ENCODE peak calls at places on chromosomes 3 and 15, in ten cellular contexts. Y is HCT116; X is T47D; I is Kasumi-1; H is stimulated activated CD8-positive, alpha-beta memory T cell treated with anti-CD3 and anti-CD28 coated beads, Interleukin-7, amount 100 ng/mL, for 1 hour; Q is left ventricle myocardium superior; L is KBM-7; J is amniotic stem cell; T is activated CD8-positive, alpha-beta memory T cell treated with anti-CD3 and anti-CD28 coated beads for 48 hours; N is ACHN. R is an unnamed sample.

GRCh38 chr15:48459571-48460461 is 128.6 kb downstream of the DUT start:
- DNase-seq in H (no peak), Y (peak), L (no peak), X (no peak), Q (no peak), N (no peak), T (no peak), J (no peak), I (no peak), R (no peak)

GRCh38 chr3:195302436-195302835 is 31.5 kb upstream of the XXYLT1 start:
- DNase-seq in I (no peak), Y (no peak), T (no peak), J (no peak), L (no peak), Q (no peak), H (no peak), X (no peak), N (no peak), R (no peak)

GRCh38 chr3:99895106-99895705 is 77.5 kb downstream of the CMSS1 start:
- DNase-seq in N (no peak), H (no peak), T (no peak), I (peak), L (peak), Q (no peak), J (no peak), X (no peak), Y (no peak), R (no peak)

GRCh38 chr3:168322941-168323340 is 227.2 kb upstream of the GOLIM4 start:
- DNase-seq in Q (no peak), I (no peak), J (no peak), H (no peak), X (no peak), N (no peak), Y (no peak), T (no peak), L (no peak), R (no peak)

GRCh38 chr15:42133892-42134502 is 22.4 kb downstream of the PLA2G4F start:
- DNase-seq in Q (peak), N (peak), L (peak), H (no peak), X (peak), Y (peak), T (peak), J (no peak), I (peak), R (no peak)

GRCh38 chr3:49657208-49657915 is 16.8 kb upstream of the APEH start:
- DNase-seq in N (no peak), L (no peak), Q (no peak), X (no peak), I (no peak), T (no peak), J (no peak), H (no peak), Y (no peak), R (no peak)

GRCh38 chr15:47376190-47376589 is 341.1 kb upstream of the SEMA6D start:
- DNase-seq in Q (no peak), H (no peak), T (no peak), I (peak), N (no peak), Y (no peak), J (no peak), L (no peak), X (no peak), R (no peak)

GRCh38 chr15:87736921-87737389 is 519.6 kb downstream of the NTRK3 start:
- DNase-seq in I (no peak), J (no peak), Q (no peak), Y (no peak), T (no peak), X (no peak), H (no peak), N (no peak), L (no peak), R (no peak)

GRCh38 chr3:185716436-185717090 is 108.3 kb downstream of the IGF2BP2 start:
- DNase-seq in N (no peak), I (no peak), Y (no peak), X (no peak), Q (no peak), L (no peak), H (no peak), J (no peak), T (no peak), R (no peak)

GRCh38 chr3:105836533-105836932 is 32.3 kb downstream of the CBLB start:
- DNase-seq in T (no peak), Y (no peak), H (no peak), L (no peak), N (no peak), X (no peak), Q (no peak), I (no peak), J (peak), R (peak)

GRCh38 chr3:188052229-188052965 is 101.6 kb upstream of the LPP start:
- DNase-seq in T (no peak), N (no peak), X (no peak), I (no peak), H (no peak), L (peak), Y (no peak), J (no peak), Q (peak), R (peak)

GRCh38 chr15:89908226-89908625 is 4.5 kb downstream of the ARPIN start:
- DNase-seq in T (no peak), J (no peak), N (no peak), L (no peak), I (no peak), X (no peak), Y (no peak), Q (no peak), H (no peak), R (no peak)

GRCh38 chr3:197368330-197368729 is 69.9 kb upstream of the DLG1 start:
- DNase-seq in Q (no peak), I (no peak), Y (no peak), T (no peak), N (no peak), L (no peak), H (no peak), J (no peak), X (no peak), R (no peak)

GRCh38 chr3:50503504-50503903 is at the start of gene CACNA2D2:
- DNase-seq in H (peak), Y (peak), I (peak), J (no peak), Q (peak), T (peak), X (peak), L (peak), N (peak), R (no peak)

GRCh38 chr3:87128006-87128405 is 99.1 kb upstream of the CHMP2B start:
- DNase-seq in N (no peak), H (no peak), J (no peak), X (no peak), I (no peak), Y (no peak), Q (no peak), T (no peak), L (no peak), R (no peak)

GRCh38 chr3:117788086-117788485 is 1078.5 kb downstream of the TUSC7 start:
- DNase-seq in L (no peak), Y (no peak), N (peak), Q (no peak), I (no peak), H (no peak), J (peak), T (no peak), X (peak), R (peak)

GRCh38 chr3:54822206-54822605 is 105.7 kb downstream of the LRTM1 start:
- DNase-seq in Q (peak), X (no peak), H (no peak), N (no peak), T (no peak), I (no peak), J (no peak), L (no peak), Y (no peak), R (no peak)

GRCh38 chr15:62985768-62986167 is 56.8 kb upstream of the TPM1 start:
- DNase-seq in J (no peak), Y (no peak), L (no peak), X (no peak), Q (no peak), N (no peak), I (no peak), T (no peak), H (no peak), R (no peak)

GRCh38 chr3:53938645-53939044 is 47.0 kb upstream of the SELENOK start:
- DNase-seq in J (no peak), H (no peak), Q (no peak), Y (peak), T (no peak), X (peak), L (peak), N (peak), I (peak), R (no peak)